ENCODE peak calls at places on chromosome 22, in four cellular contexts. One of them, this sample, is unnamed.

GRCh38 chr22:44574057-44574456 is 76.0 kb upstream of the RTL6 start:
- DNase-seq in lung microvascular endothelial cell: no peak
- DNase-seq in pulmonary artery endothelial cell: no peak
- DNase-seq in LoVo: peak
- DNase-seq in this sample: no peak

GRCh38 chr22:27435839-27436581 is 365.5 kb downstream of the MN1 start:
- DNase-seq in lung microvascular endothelial cell: peak
- DNase-seq in pulmonary artery endothelial cell: no peak
- DNase-seq in LoVo: no peak
- DNase-seq in this sample: no peak

GRCh38 chr22:23533771-23534191 is 46.3 kb downstream of the IGLL1 start:
- DNase-seq in lung microvascular endothelial cell: no peak
- DNase-seq in pulmonary artery endothelial cell: no peak
- DNase-seq in LoVo: no peak
- DNase-seq in this sample: no peak

GRCh38 chr22:24536089-24536488 is 18.8 kb downstream of the GUCD1 start:
- DNase-seq in lung microvascular endothelial cell: no peak
- DNase-seq in pulmonary artery endothelial cell: no peak
- DNase-seq in LoVo: no peak
- DNase-seq in this sample: no peak

GRCh38 chr22:33841281-33842005 is 78.8 kb downstream of the LARGE1 start:
- DNase-seq in lung microvascular endothelial cell: no peak
- DNase-seq in pulmonary artery endothelial cell: no peak
- DNase-seq in LoVo: no peak
- DNase-seq in this sample: no peak

GRCh38 chr22:48853627-48854240 is 973.9 kb downstream of the BRD1 start:
- DNase-seq in lung microvascular endothelial cell: no peak
- DNase-seq in pulmonary artery endothelial cell: no peak
- DNase-seq in LoVo: no peak
- DNase-seq in this sample: no peak

GRCh38 chr22:20979940-20980453 is 2.1 kb upstream of the LZTR1 start:
- DNase-seq in lung microvascular endothelial cell: no peak
- DNase-seq in pulmonary artery endothelial cell: no peak
- DNase-seq in LoVo: no peak
- DNase-seq in this sample: no peak

GRCh38 chr22:37244114-37244921 is at the start of gene RAC2:
- DNase-seq in lung microvascular endothelial cell: peak
- DNase-seq in pulmonary artery endothelial cell: no peak
- DNase-seq in LoVo: no peak
- DNase-seq in this sample: no peak

GRCh38 chr22:50012201-50013181 is at the start of gene IL17REL:
- DNase-seq in lung microvascular endothelial cell: no peak
- DNase-seq in pulmonary artery endothelial cell: no peak
- DNase-seq in LoVo: no peak
- DNase-seq in this sample: no peak

This sample was measured in SK-MEL-5.